ENCODE peak calls at places on chromosomes 3 and 15, in ten cellular contexts. One of them, this sample, is unnamed.
A peak's percentile ranks its signal among the peaks of the same experiment; 100 is the strongest.

GRCh38 chr3:177354461-177354860 is 157.2 kb upstream of the TBL1XR1 start:
- DNase-seq in CD8-positive, alpha-beta T cell: no peak
- DNase-seq in kidney epithelial cell: no peak
- DNase-seq in IMR-90: no peak
- DNase-seq in endothelial cell: no peak
- DNase-seq in astrocyte of the spinal cord: no peak
- DNase-seq in cardiac muscle cell: no peak
- DNase-seq in Panc1: no peak
- DNase-seq in upper lobe of right lung: no peak
- DNase-seq in GM20000: no peak
- DNase-seq in this sample: no peak

GRCh38 chr3:105369501-105370371 is 3.0 kb downstream of the ALCAM start:
- DNase-seq in cardiac muscle cell: peak; percentile 75
- DNase-seq in kidney epithelial cell: no peak
- DNase-seq in GM20000: peak; percentile 30
- DNase-seq in Panc1: peak; percentile 64
- DNase-seq in CD8-positive, alpha-beta T cell: peak; percentile 58
- DNase-seq in IMR-90: peak; percentile 73
- DNase-seq in endothelial cell: peak; percentile 57
- DNase-seq in astrocyte of the spinal cord: peak; percentile 83
- DNase-seq in upper lobe of right lung: peak; percentile 87
- DNase-seq in this sample: peak; percentile 69

GRCh38 chr15:81516461-81516860 is 142.4 kb upstream of the TMC3 start:
- DNase-seq in CD8-positive, alpha-beta T cell: no peak
- DNase-seq in GM20000: no peak
- DNase-seq in endothelial cell: no peak
- DNase-seq in kidney epithelial cell: no peak
- DNase-seq in upper lobe of right lung: no peak
- DNase-seq in cardiac muscle cell: no peak
- DNase-seq in astrocyte of the spinal cord: peak; percentile 16
- DNase-seq in Panc1: no peak
- DNase-seq in IMR-90: peak; percentile 77
- DNase-seq in this sample: no peak

GRCh38 chr3:50454671-50455070 is 48.8 kb downstream of the CACNA2D2 start:
- DNase-seq in endothelial cell: no peak
- DNase-seq in IMR-90: no peak
- DNase-seq in CD8-positive, alpha-beta T cell: no peak
- DNase-seq in GM20000: no peak
- DNase-seq in cardiac muscle cell: peak; percentile 17
- DNase-seq in astrocyte of the spinal cord: no peak
- DNase-seq in kidney epithelial cell: no peak
- DNase-seq in upper lobe of right lung: no peak
- DNase-seq in Panc1: no peak
- DNase-seq in this sample: no peak

GRCh38 chr15:41891946-41892345 is 1.9 kb downstream of the SPTBN5 start:
- DNase-seq in kidney epithelial cell: no peak
- DNase-seq in CD8-positive, alpha-beta T cell: no peak
- DNase-seq in astrocyte of the spinal cord: no peak
- DNase-seq in upper lobe of right lung: no peak
- DNase-seq in IMR-90: no peak
- DNase-seq in GM20000: peak; percentile 25
- DNase-seq in endothelial cell: no peak
- DNase-seq in Panc1: no peak
- DNase-seq in cardiac muscle cell: no peak
- DNase-seq in this sample: no peak

GRCh38 chr15:48052871-48053383 is 67.9 kb upstream of the SLC24A5 start:
- DNase-seq in astrocyte of the spinal cord: no peak
- DNase-seq in kidney epithelial cell: no peak
- DNase-seq in endothelial cell: no peak
- DNase-seq in cardiac muscle cell: no peak
- DNase-seq in GM20000: no peak
- DNase-seq in upper lobe of right lung: no peak
- DNase-seq in Panc1: no peak
- DNase-seq in CD8-positive, alpha-beta T cell: no peak
- DNase-seq in IMR-90: no peak
- DNase-seq in this sample: no peak

GRCh38 chr3:74009961-74010859 is 385.5 kb upstream of the PDZRN3 start:
- DNase-seq in astrocyte of the spinal cord: no peak
- DNase-seq in upper lobe of right lung: no peak
- DNase-seq in CD8-positive, alpha-beta T cell: no peak
- DNase-seq in endothelial cell: no peak
- DNase-seq in cardiac muscle cell: no peak
- DNase-seq in IMR-90: no peak
- DNase-seq in kidney epithelial cell: no peak
- DNase-seq in Panc1: no peak
- DNase-seq in GM20000: no peak
- DNase-seq in this sample: no peak

GRCh38 chr15:29242466-29243242 is 27.0 kb downstream of the NSMCE3 start:
- DNase-seq in kidney epithelial cell: no peak
- DNase-seq in upper lobe of right lung: no peak
- DNase-seq in cardiac muscle cell: peak; percentile 44
- DNase-seq in CD8-positive, alpha-beta T cell: no peak
- DNase-seq in endothelial cell: no peak
- DNase-seq in Panc1: no peak
- DNase-seq in IMR-90: peak; percentile 19
- DNase-seq in GM20000: no peak
- DNase-seq in astrocyte of the spinal cord: no peak
- DNase-seq in this sample: peak; percentile 39

GRCh38 chr3:176959867-176960266 is 237.4 kb downstream of the TBL1XR1 start:
- DNase-seq in kidney epithelial cell: no peak
- DNase-seq in endothelial cell: no peak
- DNase-seq in astrocyte of the spinal cord: no peak
- DNase-seq in GM20000: no peak
- DNase-seq in CD8-positive, alpha-beta T cell: no peak
- DNase-seq in Panc1: no peak
- DNase-seq in cardiac muscle cell: no peak
- DNase-seq in upper lobe of right lung: no peak
- DNase-seq in IMR-90: no peak
- DNase-seq in this sample: no peak

GRCh38 chr3:194103475-194103874 is 32.5 kb upstream of the HES1 start:
- DNase-seq in kidney epithelial cell: no peak
- DNase-seq in Panc1: no peak
- DNase-seq in astrocyte of the spinal cord: no peak
- DNase-seq in GM20000: peak; percentile 52
- DNase-seq in CD8-positive, alpha-beta T cell: no peak
- DNase-seq in upper lobe of right lung: no peak
- DNase-seq in endothelial cell: no peak
- DNase-seq in cardiac muscle cell: no peak
- DNase-seq in IMR-90: no peak
- DNase-seq in this sample: no peak

GRCh38 chr3:61448378-61448777 is 113.0 kb upstream of the PTPRG start:
- DNase-seq in upper lobe of right lung: no peak
- DNase-seq in CD8-positive, alpha-beta T cell: no peak
- DNase-seq in cardiac muscle cell: no peak
- DNase-seq in kidney epithelial cell: no peak
- DNase-seq in Panc1: no peak
- DNase-seq in GM20000: no peak
- DNase-seq in astrocyte of the spinal cord: no peak
- DNase-seq in endothelial cell: no peak
- DNase-seq in IMR-90: no peak
- DNase-seq in this sample: no peak

GRCh38 chr3:58899159-58899952 is 150.5 kb downstream of the CFAP20DC start:
- DNase-seq in CD8-positive, alpha-beta T cell: no peak
- DNase-seq in cardiac muscle cell: peak; percentile 59
- DNase-seq in GM20000: peak; percentile 40
- DNase-seq in astrocyte of the spinal cord: peak; percentile 1
- DNase-seq in endothelial cell: no peak
- DNase-seq in kidney epithelial cell: no peak
- DNase-seq in upper lobe of right lung: peak; percentile 64
- DNase-seq in IMR-90: no peak
- DNase-seq in Panc1: no peak
- DNase-seq in this sample: no peak

GRCh38 chr3:172643780-172644179 is 67.1 kb downstream of the NCEH1 start:
- DNase-seq in CD8-positive, alpha-beta T cell: no peak
- DNase-seq in Panc1: no peak
- DNase-seq in kidney epithelial cell: no peak
- DNase-seq in GM20000: no peak
- DNase-seq in endothelial cell: no peak
- DNase-seq in astrocyte of the spinal cord: no peak
- DNase-seq in IMR-90: no peak
- DNase-seq in cardiac muscle cell: no peak
- DNase-seq in upper lobe of right lung: no peak
- DNase-seq in this sample: no peak

GRCh38 chr15:61390138-61390537 is 161.0 kb upstream of the RORA start:
- DNase-seq in GM20000: no peak
- DNase-seq in upper lobe of right lung: no peak
- DNase-seq in CD8-positive, alpha-beta T cell: no peak
- DNase-seq in IMR-90: no peak
- DNase-seq in kidney epithelial cell: no peak
- DNase-seq in astrocyte of the spinal cord: no peak
- DNase-seq in cardiac muscle cell: no peak
- DNase-seq in Panc1: no peak
- DNase-seq in endothelial cell: no peak
- DNase-seq in this sample: no peak

DNA sequence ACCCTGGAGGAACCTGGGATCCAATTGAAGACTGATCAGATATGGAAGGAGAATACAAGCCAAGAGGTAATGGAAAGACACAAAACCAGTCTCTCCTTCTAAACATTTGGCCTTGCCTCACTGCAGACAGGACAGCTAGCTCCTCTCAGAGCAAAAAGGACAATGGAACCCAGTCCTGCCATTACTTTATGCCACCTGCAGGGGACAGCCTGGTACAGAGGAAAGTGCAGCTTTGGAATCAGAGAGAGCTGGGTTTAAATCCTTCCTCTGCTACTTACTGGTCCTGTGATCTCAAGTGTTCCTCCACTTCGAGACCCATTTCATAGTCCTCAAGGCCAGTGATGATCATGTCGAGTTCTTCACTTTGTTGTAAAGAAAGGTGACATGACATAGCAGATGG is 159.4 kb upstream of the SMAD3 start:
- DNase-seq in Panc1: no peak
- DNase-seq in astrocyte of the spinal cord: no peak
- DNase-seq in CD8-positive, alpha-beta T cell: no peak
- DNase-seq in upper lobe of right lung: no peak
- DNase-seq in cardiac muscle cell: no peak
- DNase-seq in IMR-90: no peak
- DNase-seq in endothelial cell: no peak
- DNase-seq in GM20000: no peak
- DNase-seq in kidney epithelial cell: no peak
- DNase-seq in this sample: no peak
- TF ChIP-seq CTCF in Panc1: peak; percentile 63
- TF ChIP-seq CTCF in astrocyte of the spinal cord: peak; percentile 20
- TF ChIP-seq CTCF in CD8-positive, alpha-beta T cell: no peak
- TF ChIP-seq CTCF in upper lobe of right lung: peak; percentile 13
- TF ChIP-seq CTCF in cardiac muscle cell: peak; percentile 6
- TF ChIP-seq CTCF in IMR-90: no peak
- TF ChIP-seq CTCF in endothelial cell: peak; percentile 32
- TF ChIP-seq CTCF in GM20000: peak; percentile 12
- TF ChIP-seq CTCF in kidney epithelial cell: no peak
- TF ChIP-seq CTCF in this sample: peak; percentile 25

DNA sequence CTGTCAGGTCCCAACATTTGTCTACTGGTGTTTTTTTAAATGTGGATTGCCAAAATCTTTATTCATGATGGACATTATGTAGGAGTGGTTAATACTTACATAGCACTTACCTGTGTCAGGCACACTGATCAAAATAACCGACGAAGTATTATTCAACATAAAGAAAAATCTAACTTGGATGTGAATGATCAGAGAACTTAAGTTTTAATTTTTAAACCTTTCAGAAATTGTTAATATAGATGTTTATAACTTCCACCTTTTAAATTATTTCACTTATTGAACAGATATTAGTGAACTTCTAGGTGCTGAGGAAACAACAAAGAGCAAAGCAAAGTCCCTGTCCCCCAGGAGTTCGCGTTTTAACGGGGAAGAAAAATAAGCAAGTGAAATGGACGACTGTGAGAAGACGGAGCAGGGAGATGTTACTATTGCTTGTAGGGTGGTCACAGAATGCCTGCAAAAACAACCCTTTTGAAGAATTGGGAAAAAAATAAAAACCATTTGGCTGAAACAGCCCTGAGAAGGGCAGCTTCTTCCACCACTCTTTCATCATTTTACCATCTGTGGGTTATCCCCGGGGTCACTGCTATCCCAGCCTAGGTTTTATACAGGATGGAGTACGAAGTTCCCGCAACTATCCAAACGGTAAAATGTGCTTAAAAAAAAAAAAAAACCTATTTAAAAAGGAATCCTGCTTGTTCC is 912 bp upstream of the APH1B start:
- DNase-seq in upper lobe of right lung: no peak
- DNase-seq in cardiac muscle cell: no peak
- DNase-seq in endothelial cell: no peak
- DNase-seq in kidney epithelial cell: no peak
- DNase-seq in Panc1: no peak
- DNase-seq in CD8-positive, alpha-beta T cell: no peak
- DNase-seq in GM20000: no peak
- DNase-seq in IMR-90: peak; percentile 12
- DNase-seq in astrocyte of the spinal cord: no peak
- DNase-seq in this sample: no peak
- TF ChIP-seq CTCF in upper lobe of right lung: no peak
- TF ChIP-seq CTCF in cardiac muscle cell: no peak
- TF ChIP-seq CTCF in endothelial cell: no peak
- TF ChIP-seq CTCF in kidney epithelial cell: no peak
- TF ChIP-seq CTCF in Panc1: no peak
- TF ChIP-seq CTCF in CD8-positive, alpha-beta T cell: no peak
- TF ChIP-seq CTCF in GM20000: no peak
- TF ChIP-seq CTCF in IMR-90: no peak
- TF ChIP-seq CTCF in astrocyte of the spinal cord: no peak
- TF ChIP-seq CTCF in this sample: no peak

GRCh38 chr15:92683511-92683834 is 27.9 kb upstream of the FAM174B start:
- DNase-seq in kidney epithelial cell: no peak
- DNase-seq in IMR-90: no peak
- DNase-seq in cardiac muscle cell: peak; percentile 55
- DNase-seq in astrocyte of the spinal cord: peak; percentile 12
- DNase-seq in Panc1: peak; percentile 15
- DNase-seq in endothelial cell: peak; percentile 71
- DNase-seq in upper lobe of right lung: no peak
- DNase-seq in CD8-positive, alpha-beta T cell: no peak
- DNase-seq in GM20000: no peak
- DNase-seq in this sample: peak; percentile 62
- TF ChIP-seq CTCF in kidney epithelial cell: peak; percentile 11
- TF ChIP-seq CTCF in IMR-90: no peak
- TF ChIP-seq CTCF in cardiac muscle cell: peak; percentile 75
- TF ChIP-seq CTCF in astrocyte of the spinal cord: peak; percentile 60
- TF ChIP-seq CTCF in Panc1: peak; percentile 79
- TF ChIP-seq CTCF in endothelial cell: peak; percentile 64
- TF ChIP-seq CTCF in upper lobe of right lung: peak; percentile 42
- TF ChIP-seq CTCF in CD8-positive, alpha-beta T cell: no peak
- TF ChIP-seq CTCF in GM20000: no peak
- TF ChIP-seq CTCF in this sample: peak; percentile 60

DNA sequence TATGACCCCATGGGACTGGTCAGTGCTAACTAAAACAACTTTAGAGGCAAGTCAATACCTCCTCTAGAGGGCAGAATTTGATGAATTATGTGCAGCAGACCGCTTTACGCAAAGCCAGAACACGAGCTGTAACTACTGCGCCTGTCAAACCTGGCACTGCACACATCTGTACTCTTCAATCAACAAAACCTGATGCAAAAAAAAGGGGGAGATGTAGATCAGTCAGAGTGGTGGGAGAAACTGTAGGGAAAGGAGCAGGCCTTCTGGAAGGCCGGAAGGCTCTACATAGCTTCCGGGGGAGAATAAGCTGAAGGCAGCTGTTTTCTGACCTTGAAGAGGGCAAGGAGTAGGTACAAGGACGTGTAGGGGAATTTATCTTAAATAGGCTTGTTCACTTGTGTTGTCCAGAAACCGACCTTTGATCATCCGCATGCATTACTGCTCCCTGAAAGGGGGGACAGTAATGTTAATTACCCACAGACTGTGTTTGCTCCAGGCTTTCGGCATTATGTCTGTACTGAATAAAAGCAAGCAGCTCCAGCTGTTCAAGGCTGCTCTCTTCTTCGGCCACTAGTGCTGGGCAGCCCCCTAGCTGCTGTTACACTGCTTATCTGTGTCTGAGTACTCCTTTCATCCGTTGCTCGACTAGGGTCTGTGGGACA is 41.0 kb downstream of the GPR160 start:
- DNase-seq in kidney epithelial cell: no peak
- DNase-seq in Panc1: no peak
- DNase-seq in astrocyte of the spinal cord: no peak
- DNase-seq in CD8-positive, alpha-beta T cell: no peak
- DNase-seq in upper lobe of right lung: no peak
- DNase-seq in GM20000: no peak
- DNase-seq in cardiac muscle cell: no peak
- DNase-seq in IMR-90: no peak
- DNase-seq in endothelial cell: no peak
- DNase-seq in this sample: no peak
- TF ChIP-seq CTCF in kidney epithelial cell: peak; percentile 18
- TF ChIP-seq CTCF in Panc1: peak; percentile 55
- TF ChIP-seq CTCF in astrocyte of the spinal cord: no peak
- TF ChIP-seq CTCF in CD8-positive, alpha-beta T cell: no peak
- TF ChIP-seq CTCF in upper lobe of right lung: no peak
- TF ChIP-seq CTCF in GM20000: no peak
- TF ChIP-seq CTCF in cardiac muscle cell: no peak
- TF ChIP-seq CTCF in IMR-90: no peak
- TF ChIP-seq CTCF in endothelial cell: no peak
- TF ChIP-seq CTCF in this sample: no peak